ENCODE peak calls at places on chromosomes 3 and 15, in eight cellular contexts. One of them, this sample, is unnamed.
A peak's percentile ranks its signal among the peaks of the same experiment; 100 is the strongest.

GRCh38 chr3:56926513-56927282 is 124.9 kb upstream of the ARHGEF3 start:
- DNase-seq in fibroblast of lung: peak; percentile 86
- DNase-seq in omental fat pad: no peak
- DNase-seq in CD8-positive, alpha-beta T cell: no peak
- DNase-seq in cardiac fibroblast: peak; percentile 61
- DNase-seq in cardiac muscle cell: peak; percentile 61
- DNase-seq in neural progenitor cell: no peak
- DNase-seq in pancreas: no peak
- DNase-seq in this sample: peak; percentile 57

GRCh38 chr15:69489101-69489571 is 36.5 kb downstream of the RPLP1 start:
- DNase-seq in fibroblast of lung: peak; percentile 69
- DNase-seq in omental fat pad: no peak
- DNase-seq in CD8-positive, alpha-beta T cell: no peak
- DNase-seq in cardiac fibroblast: peak; percentile 84
- DNase-seq in cardiac muscle cell: peak; percentile 90
- DNase-seq in neural progenitor cell: no peak
- DNase-seq in pancreas: no peak
- DNase-seq in this sample: peak; percentile 45

GRCh38 chr3:170108955-170109354 is 71.2 kb downstream of the GPR160 start:
- DNase-seq in fibroblast of lung: no peak
- DNase-seq in omental fat pad: no peak
- DNase-seq in CD8-positive, alpha-beta T cell: no peak
- DNase-seq in cardiac fibroblast: no peak
- DNase-seq in cardiac muscle cell: no peak
- DNase-seq in neural progenitor cell: no peak
- DNase-seq in pancreas: no peak
- DNase-seq in this sample: no peak

GRCh38 chr15:74835312-74835823 is 7.6 kb downstream of the ULK3 start:
- DNase-seq in fibroblast of lung: peak; percentile 23
- DNase-seq in omental fat pad: no peak
- DNase-seq in CD8-positive, alpha-beta T cell: peak; percentile 13
- DNase-seq in cardiac fibroblast: peak; percentile 57
- DNase-seq in cardiac muscle cell: peak; percentile 57
- DNase-seq in neural progenitor cell: peak; percentile 75
- DNase-seq in pancreas: peak; percentile 69
- DNase-seq in this sample: peak; percentile 57

GRCh38 chr3:129230311-129231019 is 18.9 kb upstream of the COPG1 start:
- DNase-seq in fibroblast of lung: peak; percentile 85
- DNase-seq in omental fat pad: no peak
- DNase-seq in CD8-positive, alpha-beta T cell: no peak
- DNase-seq in cardiac fibroblast: peak; percentile 69
- DNase-seq in cardiac muscle cell: peak; percentile 67
- DNase-seq in neural progenitor cell: no peak
- DNase-seq in pancreas: no peak
- DNase-seq in this sample: peak; percentile 73

GRCh38 chr3:39288300-39288808 is 8.5 kb upstream of the CX3CR1 start:
- DNase-seq in fibroblast of lung: peak; percentile 81
- DNase-seq in omental fat pad: peak; percentile 41
- DNase-seq in CD8-positive, alpha-beta T cell: peak; percentile 71
- DNase-seq in cardiac fibroblast: peak; percentile 76
- DNase-seq in cardiac muscle cell: peak; percentile 82
- DNase-seq in neural progenitor cell: peak; percentile 93
- DNase-seq in pancreas: peak; percentile 82
- DNase-seq in this sample: peak; percentile 76

GRCh38 chr15:38768970-38769369 is 204.4 kb upstream of the RASGRP1 start:
- DNase-seq in fibroblast of lung: peak; percentile 30
- DNase-seq in omental fat pad: no peak
- DNase-seq in CD8-positive, alpha-beta T cell: no peak
- DNase-seq in cardiac fibroblast: peak; percentile 61
- DNase-seq in cardiac muscle cell: peak; percentile 64
- DNase-seq in neural progenitor cell: peak; percentile 55
- DNase-seq in pancreas: peak; percentile 13
- DNase-seq in this sample: peak; percentile 58

GRCh38 chr15:99137111-99137546 is 32.2 kb downstream of the SYNM start:
- DNase-seq in fibroblast of lung: no peak
- DNase-seq in omental fat pad: no peak
- DNase-seq in CD8-positive, alpha-beta T cell: no peak
- DNase-seq in cardiac fibroblast: no peak
- DNase-seq in cardiac muscle cell: no peak
- DNase-seq in neural progenitor cell: no peak
- DNase-seq in pancreas: no peak
- DNase-seq in this sample: no peak

GRCh38 chr3:9703736-9704342 is at the start of gene CPNE9:
- DNase-seq in fibroblast of lung: no peak
- DNase-seq in omental fat pad: no peak
- DNase-seq in CD8-positive, alpha-beta T cell: no peak
- DNase-seq in cardiac fibroblast: no peak
- DNase-seq in cardiac muscle cell: no peak
- DNase-seq in neural progenitor cell: peak; percentile 55
- DNase-seq in pancreas: no peak
- DNase-seq in this sample: no peak

GRCh38 chr3:70994644-70995043 is 588.9 kb downstream of the FOXP1 start:
- DNase-seq in fibroblast of lung: no peak
- DNase-seq in omental fat pad: no peak
- DNase-seq in CD8-positive, alpha-beta T cell: no peak
- DNase-seq in cardiac fibroblast: no peak
- DNase-seq in cardiac muscle cell: no peak
- DNase-seq in neural progenitor cell: no peak
- DNase-seq in pancreas: no peak
- DNase-seq in this sample: no peak

GRCh38 chr15:62618432-62618831 is 424.1 kb upstream of the TPM1 start:
- DNase-seq in fibroblast of lung: peak; percentile 93
- DNase-seq in omental fat pad: no peak
- DNase-seq in CD8-positive, alpha-beta T cell: no peak
- DNase-seq in cardiac fibroblast: peak; percentile 49
- DNase-seq in cardiac muscle cell: peak; percentile 58
- DNase-seq in neural progenitor cell: no peak
- DNase-seq in pancreas: no peak
- DNase-seq in this sample: peak; percentile 58

GRCh38 chr3:180804871-180805430 is 107.5 kb upstream of the FXR1 start:
- DNase-seq in fibroblast of lung: peak; percentile 67
- DNase-seq in omental fat pad: no peak
- DNase-seq in CD8-positive, alpha-beta T cell: no peak
- DNase-seq in cardiac fibroblast: peak; percentile 68
- DNase-seq in cardiac muscle cell: peak; percentile 60
- DNase-seq in neural progenitor cell: peak; percentile 89
- DNase-seq in pancreas: no peak
- DNase-seq in this sample: peak; percentile 70

GRCh38 chr15:77531191-77532000 is 101.3 kb downstream of the LINGO1 start:
- DNase-seq in fibroblast of lung: no peak
- DNase-seq in omental fat pad: no peak
- DNase-seq in CD8-positive, alpha-beta T cell: no peak
- DNase-seq in cardiac fibroblast: no peak
- DNase-seq in cardiac muscle cell: no peak
- DNase-seq in neural progenitor cell: no peak
- DNase-seq in pancreas: no peak
- DNase-seq in this sample: no peak

GRCh38 chr3:127639173-127640030 is 10.4 kb downstream of the PODXL2 start:
- DNase-seq in fibroblast of lung: peak; percentile 33
- DNase-seq in omental fat pad: no peak
- DNase-seq in CD8-positive, alpha-beta T cell: no peak
- DNase-seq in cardiac fibroblast: no peak
- DNase-seq in cardiac muscle cell: no peak
- DNase-seq in neural progenitor cell: no peak
- DNase-seq in pancreas: no peak
- DNase-seq in this sample: peak; percentile 8

GRCh38 chr3:52479876-52480575 is 15.1 kb upstream of the STAB1 start:
- DNase-seq in fibroblast of lung: no peak
- DNase-seq in omental fat pad: no peak
- DNase-seq in CD8-positive, alpha-beta T cell: no peak
- DNase-seq in cardiac fibroblast: no peak
- DNase-seq in cardiac muscle cell: no peak
- DNase-seq in neural progenitor cell: no peak
- DNase-seq in pancreas: no peak
- DNase-seq in this sample: no peak

GRCh38 chr3:138373695-138374094 is 25.3 kb downstream of the MRAS start:
- DNase-seq in fibroblast of lung: no peak
- DNase-seq in omental fat pad: no peak
- DNase-seq in CD8-positive, alpha-beta T cell: no peak
- DNase-seq in cardiac fibroblast: no peak
- DNase-seq in cardiac muscle cell: no peak
- DNase-seq in neural progenitor cell: no peak
- DNase-seq in pancreas: no peak
- DNase-seq in this sample: no peak

GRCh38 chr3:190883973-190884832 is 21.7 kb upstream of the GMNC start:
- DNase-seq in fibroblast of lung: peak; percentile 38
- DNase-seq in omental fat pad: no peak
- DNase-seq in CD8-positive, alpha-beta T cell: no peak
- DNase-seq in cardiac fibroblast: peak; percentile 74
- DNase-seq in cardiac muscle cell: peak; percentile 72
- DNase-seq in neural progenitor cell: peak; percentile 72
- DNase-seq in pancreas: peak; percentile 61
- DNase-seq in this sample: peak; percentile 77

GRCh38 chr3:188164248-188164687 is 10.3 kb downstream of the LPP start:
- DNase-seq in fibroblast of lung: no peak
- DNase-seq in omental fat pad: no peak
- DNase-seq in CD8-positive, alpha-beta T cell: no peak
- DNase-seq in cardiac fibroblast: no peak
- DNase-seq in cardiac muscle cell: no peak
- DNase-seq in neural progenitor cell: no peak
- DNase-seq in pancreas: peak; percentile 47
- DNase-seq in this sample: no peak

GRCh38 chr3:172042136-172042535 is 2.8 kb downstream of the FNDC3B start:
- DNase-seq in fibroblast of lung: peak; percentile 40
- DNase-seq in omental fat pad: no peak
- DNase-seq in CD8-positive, alpha-beta T cell: no peak
- DNase-seq in cardiac fibroblast: no peak
- DNase-seq in cardiac muscle cell: peak; percentile 54
- DNase-seq in neural progenitor cell: no peak
- DNase-seq in pancreas: no peak
- DNase-seq in this sample: peak; percentile 52

DNA sequence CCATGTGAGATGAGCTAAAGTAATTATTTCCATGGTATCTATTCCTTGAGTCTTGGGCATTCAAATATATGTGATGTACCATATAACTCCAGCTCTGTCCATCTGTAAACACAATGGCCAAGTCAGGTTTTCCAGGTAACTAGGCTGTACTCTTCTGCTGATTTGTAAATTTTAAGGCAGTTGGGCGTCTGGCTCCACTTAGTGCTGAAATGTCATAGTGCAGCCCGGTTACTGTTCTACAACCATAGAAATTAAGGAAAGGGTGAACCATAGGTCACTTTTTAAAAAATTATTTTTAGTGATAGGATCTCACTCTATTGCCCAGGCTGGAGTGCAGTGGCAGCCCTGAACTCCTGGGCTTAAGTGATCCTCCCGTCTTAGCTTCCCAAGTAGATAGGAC is 44.7 kb upstream of the GOLM2 start:
- DNase-seq in fibroblast of lung: no peak
- DNase-seq in omental fat pad: no peak
- DNase-seq in CD8-positive, alpha-beta T cell: no peak
- DNase-seq in cardiac fibroblast: no peak
- DNase-seq in cardiac muscle cell: no peak
- DNase-seq in neural progenitor cell: no peak
- DNase-seq in pancreas: no peak
- DNase-seq in this sample: no peak
- TF ChIP-seq CTCF in fibroblast of lung: no peak
- TF ChIP-seq CTCF in omental fat pad: no peak
- TF ChIP-seq CTCF in CD8-positive, alpha-beta T cell: no peak
- TF ChIP-seq CTCF in cardiac fibroblast: no peak
- TF ChIP-seq CTCF in cardiac muscle cell: no peak
- TF ChIP-seq CTCF in neural progenitor cell: peak; percentile 25
- TF ChIP-seq CTCF in pancreas: no peak
- TF ChIP-seq CTCF in this sample: no peak

DNA sequence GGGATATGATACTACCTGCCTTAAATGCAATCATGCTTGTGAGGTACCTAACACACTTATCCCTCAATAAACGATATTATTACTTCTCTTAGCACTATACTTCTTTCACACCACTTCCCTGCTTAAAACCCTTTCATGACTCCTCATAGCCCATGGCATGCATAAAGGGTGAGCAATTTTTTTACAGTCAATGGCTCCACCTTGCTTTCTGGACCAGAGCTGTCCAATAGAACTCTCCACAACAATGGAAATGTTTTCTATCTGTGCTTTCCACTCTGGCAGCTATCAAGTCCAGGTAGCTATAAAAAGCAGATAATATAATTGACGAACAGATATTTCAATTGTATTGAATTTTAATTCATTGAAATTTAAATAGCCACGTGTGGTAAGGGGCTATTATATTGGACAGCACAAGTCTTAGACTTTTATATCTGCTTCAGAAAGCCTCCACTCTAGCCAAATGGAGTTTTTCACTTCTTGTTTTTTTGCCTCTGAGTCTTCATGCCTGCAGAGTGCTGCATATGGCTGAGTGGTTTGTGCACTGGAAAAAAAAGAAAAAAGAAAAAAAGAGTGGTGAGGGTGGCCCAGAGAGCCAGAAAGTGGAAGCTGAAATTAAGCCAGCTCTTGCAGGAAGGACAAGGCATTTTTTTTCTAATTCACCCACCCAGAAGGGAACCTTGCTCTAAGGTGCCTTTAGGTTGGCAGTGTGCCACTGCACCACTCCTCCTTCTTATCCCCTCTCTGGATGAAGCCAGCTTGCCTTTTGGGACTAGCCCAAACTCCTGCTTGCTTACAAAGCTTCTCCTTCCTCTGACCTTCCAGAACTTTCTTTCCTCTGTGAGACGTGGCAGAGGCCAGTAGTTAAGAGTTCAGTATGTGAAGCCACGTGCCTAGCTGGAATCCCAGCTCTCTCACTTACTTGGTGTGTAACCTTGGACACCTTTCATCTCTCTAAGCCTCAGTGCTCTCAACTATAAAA is 239.0 kb upstream of the LRTM1 start:
- DNase-seq in fibroblast of lung: peak; percentile 53
- DNase-seq in omental fat pad: no peak
- DNase-seq in CD8-positive, alpha-beta T cell: no peak
- DNase-seq in cardiac fibroblast: no peak
- DNase-seq in cardiac muscle cell: no peak
- DNase-seq in neural progenitor cell: no peak
- DNase-seq in pancreas: no peak
- DNase-seq in this sample: no peak
- TF ChIP-seq CTCF in fibroblast of lung: no peak
- TF ChIP-seq CTCF in omental fat pad: no peak
- TF ChIP-seq CTCF in CD8-positive, alpha-beta T cell: no peak
- TF ChIP-seq CTCF in cardiac fibroblast: no peak
- TF ChIP-seq CTCF in cardiac muscle cell: no peak
- TF ChIP-seq CTCF in neural progenitor cell: no peak
- TF ChIP-seq CTCF in pancreas: no peak
- TF ChIP-seq CTCF in this sample: no peak

DNA sequence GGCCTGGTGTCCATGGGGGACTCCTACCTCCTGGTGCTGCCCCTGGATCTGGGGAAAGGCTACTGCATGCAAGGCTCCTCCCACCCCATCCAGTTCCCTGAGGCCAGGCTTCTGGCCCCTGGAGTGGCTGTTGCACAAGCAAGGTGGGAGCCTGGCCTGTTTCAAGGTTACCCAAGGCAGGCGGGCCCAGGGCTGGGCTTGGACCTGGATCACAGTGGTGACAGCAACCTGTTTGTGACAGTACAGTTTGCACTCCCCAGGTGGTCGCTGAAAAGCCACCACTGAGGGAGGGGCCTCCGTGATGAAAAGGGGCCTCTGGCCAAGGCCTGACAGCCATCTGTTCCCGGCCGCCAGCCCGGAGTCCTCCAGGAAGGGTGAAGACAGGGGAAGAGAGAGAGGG is 14.4 kb upstream of the KY start:
- DNase-seq in fibroblast of lung: no peak
- DNase-seq in omental fat pad: no peak
- DNase-seq in CD8-positive, alpha-beta T cell: no peak
- DNase-seq in cardiac fibroblast: no peak
- DNase-seq in cardiac muscle cell: no peak
- DNase-seq in neural progenitor cell: no peak
- DNase-seq in pancreas: no peak
- DNase-seq in this sample: no peak
- TF ChIP-seq CTCF in fibroblast of lung: no peak
- TF ChIP-seq CTCF in omental fat pad: no peak
- TF ChIP-seq CTCF in CD8-positive, alpha-beta T cell: no peak
- TF ChIP-seq CTCF in cardiac fibroblast: no peak
- TF ChIP-seq CTCF in cardiac muscle cell: no peak
- TF ChIP-seq CTCF in neural progenitor cell: no peak
- TF ChIP-seq CTCF in pancreas: no peak
- TF ChIP-seq CTCF in this sample: no peak

GRCh38 chr15:33654859-33655258 is 313.4 kb upstream of the CHRM5 start:
- DNase-seq in fibroblast of lung: no peak
- DNase-seq in omental fat pad: no peak
- DNase-seq in CD8-positive, alpha-beta T cell: no peak
- DNase-seq in cardiac fibroblast: no peak
- DNase-seq in cardiac muscle cell: peak; percentile 11
- DNase-seq in neural progenitor cell: peak; percentile 16
- DNase-seq in pancreas: no peak
- DNase-seq in this sample: no peak
- TF ChIP-seq CTCF in fibroblast of lung: no peak
- TF ChIP-seq CTCF in omental fat pad: no peak
- TF ChIP-seq CTCF in CD8-positive, alpha-beta T cell: no peak
- TF ChIP-seq CTCF in cardiac fibroblast: no peak
- TF ChIP-seq CTCF in cardiac muscle cell: no peak
- TF ChIP-seq CTCF in neural progenitor cell: peak; percentile 11
- TF ChIP-seq CTCF in pancreas: no peak
- TF ChIP-seq CTCF in this sample: no peak

This sample was measured in fibroblast of pulmonary artery.